ENCODE peak calls at places on chromosomes 4 and X, in nine cellular contexts. N is Ammon's horn; O is stimulated activated CD4-positive, alpha-beta T cell treated with anti-CD3 and anti-CD28 coated beads, Interleukin-4, amount 100 ng/mL, for 48 hours; B is iris pigment epithelial cell; I is GM20000; Z is endothelial cell; F is GM04504; P is caudate nucleus; A is HT1080. L is an unnamed sample.

GRCh38 chr4:152486414-152487389 is 49.2 kb downstream of the FBXW7 start:
- DNase-seq in N (no peak), O (no peak), B (no peak), I (no peak), Z (no peak), F (no peak), P (no peak), A (no peak), L (no peak)

GRCh38 chr4:26058537-26058936 is 144.5 kb downstream of the SMIM20 start:
- DNase-seq in N (no peak), O (peak; percentile 37), B (no peak), I (peak; percentile 32), Z (no peak), F (no peak), P (no peak), A (no peak), L (no peak)

GRCh38 chrX:13381514-13381913 is 61.7 kb upstream of the ATXN3L start:
- DNase-seq in N (no peak), O (no peak), B (no peak), I (no peak), Z (no peak), F (no peak), P (no peak), A (no peak), L (no peak)

GRCh38 chr4:102141855-102142254 is 203.4 kb downstream of the SLC39A8 start:
- DNase-seq in N (no peak), O (no peak), B (no peak), I (no peak), Z (no peak), F (no peak), P (no peak), A (no peak), L (no peak)

GRCh38 chr4:162847945-162848549 is 318.6 kb downstream of the NAF1 start:
- DNase-seq in N (no peak), O (no peak), B (no peak), I (no peak), Z (no peak), F (no peak), P (no peak), A (no peak), L (no peak)

GRCh38 chr4:152850377-152850776 is 70.6 kb downstream of the ARFIP1 start:
- DNase-seq in N (peak; percentile 5), O (no peak), B (peak; percentile 67), I (no peak), Z (peak; percentile 8), F (no peak), P (no peak), A (peak; percentile 81), L (peak; percentile 34)

GRCh38 chrX:1322393-1322792 is 14.2 kb upstream of the IL3RA start:
- DNase-seq in N (no peak), O (peak; percentile 30), B (no peak), I (no peak), Z (no peak), F (no peak), P (no peak), A (peak; percentile 46), L (no peak)

GRCh38 chr4:158529505-158529904 is 7.8 kb downstream of the RXFP1 start:
- DNase-seq in N (no peak), O (no peak), B (no peak), I (no peak), Z (no peak), F (no peak), P (no peak), A (no peak), L (no peak)

GRCh38 chr4:111512081-111512774 is 633.0 kb upstream of the FAM241A start:
- DNase-seq in N (no peak), O (no peak), B (peak; percentile 95), I (no peak), Z (no peak), F (peak; percentile 64), P (no peak), A (peak; percentile 82), L (no peak)

GRCh38 chr4:127632420-127633403 is at the start of gene INTU:
- DNase-seq in N (peak; percentile 99), O (peak; percentile 27), B (peak; percentile 99), I (peak; percentile 52), Z (peak; percentile 87), F (peak; percentile 89), P (peak; percentile 91), A (peak; percentile 96), L (peak; percentile 86)